ENCODE peak calls at places on chromosomes 1 and 21, in five cellular contexts. F, Y, I, M and W are unnamed samples.

GRCh38 chr1:104132386-104132973 is 382.8 kb downstream of the AMY1C start:
- DNase-seq in F (no peak), I (no peak), M (no peak), Y (no peak), W (no peak)

GRCh38 chr1:192600264-192600663 is 24.7 kb downstream of the RGS1 start:
- DNase-seq in Y (no peak), I (no peak), M (no peak), F (no peak), W (no peak)

GRCh38 chr1:113389356-113389952 is 861 bp upstream of the MAGI3 start:
- DNase-seq in M (no peak), Y (no peak), F (no peak), I (no peak), W (no peak)

GRCh38 chr1:53511323-53511932 is 52.2 kb downstream of the DMRTB1 start:
- DNase-seq in I (no peak), Y (no peak), F (no peak), M (peak), W (no peak)

GRCh38 chr1:206467915-206468314 is 2.4 kb upstream of the IKBKE start:
- DNase-seq in M (peak), Y (no peak), I (peak), F (no peak), W (peak)

GRCh38 chr1:52360595-52360968 is 5.4 kb downstream of the CC2D1B start:
- DNase-seq in I (no peak), F (no peak), Y (no peak), M (peak), W (no peak)

GRCh38 chr21:42146251-42146805 is 72.6 kb upstream of the ABCG1 start:
- DNase-seq in Y (no peak), I (no peak), F (no peak), M (no peak), W (no peak)

GRCh38 chr1:174160109-174160473 is 771 bp downstream of the RABGAP1L start:
- DNase-seq in I (peak), F (no peak), Y (no peak), M (peak), W (peak)

GRCh38 chr1:198255783-198256182 is 99.0 kb downstream of the NEK7 start:
- DNase-seq in F (no peak), Y (no peak), M (no peak), I (no peak), W (no peak)

GRCh38 chr1:206772228-206773002 is at the start of gene IL10:
- DNase-seq in I (no peak), F (no peak), Y (no peak), M (no peak), W (no peak)

GRCh38 chr1:89974701-89975470 is 20.0 kb upstream of the ZNF326 start:
- DNase-seq in Y (no peak), M (peak), I (no peak), F (peak), W (no peak)

DNA sequence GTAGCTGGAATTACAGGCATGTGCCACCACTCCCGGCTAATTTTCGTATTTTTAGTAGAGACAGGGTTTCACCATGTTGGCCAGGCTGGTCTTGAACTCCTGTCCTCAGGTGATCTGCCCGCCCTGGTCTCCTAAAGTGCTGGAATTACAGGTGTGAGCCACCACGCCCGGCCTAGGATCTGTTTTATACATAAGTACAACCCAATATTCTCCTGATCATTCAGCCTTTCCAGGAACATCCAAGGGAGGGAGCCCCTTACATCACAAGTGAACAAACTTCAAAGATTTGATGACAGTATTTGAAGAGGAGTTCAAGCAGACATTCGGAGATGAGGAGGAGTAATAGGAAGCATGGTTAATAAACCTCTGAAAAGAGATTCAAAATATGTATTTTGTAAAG is 54.9 kb upstream of the RAB3GAP2 start:
- DNase-seq in F (no peak), M (no peak), I (no peak), Y (no peak), W (no peak)
- TF ChIP-seq CTCF in F (no peak), M (no peak), I (no peak), Y (no peak), W (no peak)

DNA sequence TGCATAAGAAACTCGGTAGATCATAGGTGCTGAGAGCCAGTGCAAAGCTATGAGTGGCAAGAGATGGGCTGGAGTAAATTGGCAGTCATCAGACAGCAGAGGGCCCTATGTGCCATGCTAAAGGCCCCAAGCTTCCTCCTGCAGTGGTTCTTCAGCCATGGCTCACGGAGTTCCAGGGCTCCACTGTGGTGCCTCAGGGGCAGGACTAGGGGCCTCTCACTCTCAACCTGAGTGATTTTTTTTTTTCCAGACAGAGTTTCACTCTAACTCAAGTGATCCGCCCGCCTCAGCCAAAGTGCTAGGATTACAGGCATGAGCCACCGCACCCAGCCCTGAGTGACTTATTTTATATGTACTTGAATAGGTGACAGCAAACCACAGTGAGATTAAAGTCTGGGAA is 10.4 kb upstream of the GJA8 start:
- DNase-seq in Y (no peak), F (no peak), I (no peak), M (no peak), W (no peak)
- TF ChIP-seq CTCF in Y (peak), F (no peak), I (peak), M (no peak), W (no peak)

GRCh38 chr1:225692517-225692879 is 39.6 kb upstream of the ENAH start:
- DNase-seq in I (no peak), M (no peak), Y (no peak), F (no peak), W (no peak)

GRCh38 chr1:225691861-225692516 is 39.1 kb upstream of the ENAH start:
- DNase-seq in M (no peak), F (no peak), I (peak), Y (no peak), W (no peak)

GRCh38 chr1:225688345-225688744 is 35.4 kb upstream of the ENAH start:
- DNase-seq in I (no peak), F (no peak), M (no peak), Y (no peak), W (no peak)

GRCh38 chr1:225691377-225691776 is 38.5 kb upstream of the ENAH start:
- DNase-seq in F (no peak), I (peak), Y (no peak), M (peak), W (no peak)

DNA sequence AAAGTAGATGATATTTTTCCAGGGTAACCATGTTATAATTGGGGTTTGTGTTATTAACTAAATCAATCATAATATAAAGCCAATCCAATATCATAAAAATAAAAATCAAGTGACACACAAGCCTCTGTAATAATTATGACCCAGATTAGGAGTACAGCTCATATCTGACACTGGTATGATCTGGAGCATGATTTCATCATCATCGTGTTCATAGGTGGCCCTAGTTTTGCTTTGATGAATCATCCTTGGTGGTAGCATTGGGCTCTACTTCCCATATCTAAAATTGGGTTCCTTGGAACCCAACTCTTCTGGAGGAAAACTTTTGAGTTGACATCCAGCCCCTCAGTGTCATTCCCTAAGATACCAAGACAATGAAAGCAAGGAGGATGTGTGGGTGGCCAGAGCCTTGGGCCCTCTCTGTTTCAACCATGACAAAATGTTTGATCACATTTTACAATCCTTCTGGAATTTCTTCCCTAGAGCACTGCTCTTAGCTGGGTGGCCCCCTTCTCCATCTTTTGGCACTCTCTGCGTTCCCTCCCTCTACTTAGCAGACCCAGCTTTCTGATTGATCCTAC is 37.0 kb upstream of the ENAH start:
- DNase-seq in M (no peak), F (no peak), I (peak), Y (no peak), W (no peak)
- TF ChIP-seq CTCF in M (no peak), F (no peak), I (no peak), Y (no peak), W (no peak)

DNA sequence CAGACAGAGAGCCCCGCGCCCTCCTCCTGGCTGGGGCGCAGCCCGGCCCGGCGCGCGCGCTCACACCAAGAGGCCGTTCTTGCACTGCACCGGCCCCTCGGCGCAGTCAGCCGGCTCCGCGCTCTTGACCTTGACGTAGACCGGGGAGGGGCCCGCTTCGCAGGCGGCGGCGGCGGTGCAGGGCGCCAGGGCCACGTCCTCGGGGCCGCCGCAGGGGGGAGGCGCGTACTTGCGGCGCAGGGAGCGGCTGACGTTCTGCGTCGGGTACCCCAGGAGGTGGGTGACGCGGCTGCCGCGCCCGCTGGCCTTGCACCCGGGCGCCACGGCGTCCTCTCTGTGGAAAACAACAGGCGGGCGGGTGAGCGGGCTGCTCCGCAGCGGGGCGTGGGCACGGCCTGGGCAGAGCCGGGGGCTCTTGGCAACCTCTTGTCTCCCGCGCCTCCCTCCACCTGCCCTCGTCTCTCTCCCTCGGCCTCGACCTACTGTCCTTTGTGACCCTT is 7.7 kb downstream of the VSIG8 start:
- DNase-seq in M (peak), F (peak), I (peak), Y (no peak), W (peak)
- TF ChIP-seq CTCF in M (no peak), F (no peak), I (no peak), Y (no peak), W (no peak)

DNA sequence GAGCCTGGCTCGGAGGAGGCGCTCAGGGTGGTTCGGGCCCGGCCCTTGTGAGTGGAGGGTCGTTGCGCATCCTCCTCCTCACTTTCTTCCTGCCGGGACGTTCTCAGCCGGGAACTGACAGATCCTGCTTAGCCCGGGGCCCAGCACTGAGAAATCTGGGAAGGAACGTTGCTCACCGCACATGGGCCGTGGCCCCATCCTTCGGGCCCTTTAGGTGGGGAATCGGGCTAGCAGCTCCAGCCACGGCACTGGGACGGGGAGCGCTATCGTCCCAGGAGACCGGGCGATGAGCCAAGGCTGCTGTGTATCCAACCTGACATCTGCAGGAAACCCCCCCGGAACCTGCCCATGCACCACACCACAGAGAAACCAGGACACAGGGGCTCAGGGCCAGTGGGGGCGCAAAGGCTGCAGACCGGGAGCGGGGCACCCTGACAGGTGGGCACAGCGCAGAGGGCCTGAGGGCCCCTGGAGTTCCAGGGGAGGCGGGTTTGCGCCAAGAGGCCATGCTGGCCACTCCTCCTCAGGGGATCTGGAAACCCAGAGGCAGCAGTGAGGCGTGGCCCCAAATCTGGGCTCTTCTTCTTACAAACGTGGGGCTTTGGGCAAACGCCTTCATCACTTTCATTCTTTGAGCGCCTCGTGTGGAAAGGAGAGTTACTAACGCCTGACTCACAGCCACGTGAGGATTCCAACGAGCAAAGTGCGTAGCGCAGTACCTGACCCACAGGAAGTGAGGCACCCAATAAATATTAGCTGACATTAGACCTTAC is at the start of gene SH2D5:
- DNase-seq in Y (peak), F (peak), I (peak), M (peak), W (peak)
- TF ChIP-seq CTCF in Y (peak), F (peak), I (peak), M (peak), W (no peak)

DNA sequence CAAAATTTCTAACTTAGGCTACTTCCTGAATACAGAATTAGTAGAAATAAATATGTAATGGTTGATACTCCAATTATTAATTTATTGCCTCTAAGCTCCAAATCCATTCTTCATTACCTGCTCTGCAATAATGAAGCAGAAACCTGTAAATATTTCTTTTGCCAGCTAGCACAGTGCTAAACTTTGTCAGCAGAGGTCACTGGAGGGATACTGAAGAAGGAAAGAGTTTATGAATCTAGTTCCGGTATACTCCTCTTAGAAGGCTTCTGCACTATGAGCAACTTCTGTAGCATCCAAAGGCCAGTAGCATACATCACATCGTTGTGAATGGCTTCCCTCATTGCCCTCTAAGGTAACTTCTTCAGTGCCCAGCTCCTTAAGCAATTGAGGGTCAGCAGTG is 81.0 kb upstream of the LHX8 start:
- DNase-seq in M (no peak), I (no peak), F (no peak), Y (no peak), W (no peak)
- TF ChIP-seq CTCF in M (no peak), I (no peak), F (peak), Y (no peak), W (no peak)

GRCh38 chr21:45306832-45307571 is 19.3 kb upstream of the POFUT2 start:
- DNase-seq in F (no peak), M (peak), I (peak), Y (no peak), W (no peak)

GRCh38 chr21:45305831-45306230 is 18.1 kb upstream of the POFUT2 start:
- DNase-seq in Y (no peak), F (no peak), I (peak), M (no peak), W (no peak)

GRCh38 chr21:45308211-45309068 is 20.7 kb upstream of the POFUT2 start:
- DNase-seq in I (peak), Y (no peak), F (no peak), M (peak), W (no peak)

GRCh38 chr21:45304945-45305344 is 17.2 kb upstream of the POFUT2 start:
- DNase-seq in M (no peak), F (no peak), Y (no peak), I (no peak), W (no peak)

GRCh38 chr21:45306453-45306831 is 18.7 kb upstream of the POFUT2 start:
- DNase-seq in Y (no peak), M (no peak), I (no peak), F (no peak), W (no peak)
- TF ChIP-seq CTCF in Y (no peak), M (no peak), I (peak), F (no peak), W (no peak)

DNA sequence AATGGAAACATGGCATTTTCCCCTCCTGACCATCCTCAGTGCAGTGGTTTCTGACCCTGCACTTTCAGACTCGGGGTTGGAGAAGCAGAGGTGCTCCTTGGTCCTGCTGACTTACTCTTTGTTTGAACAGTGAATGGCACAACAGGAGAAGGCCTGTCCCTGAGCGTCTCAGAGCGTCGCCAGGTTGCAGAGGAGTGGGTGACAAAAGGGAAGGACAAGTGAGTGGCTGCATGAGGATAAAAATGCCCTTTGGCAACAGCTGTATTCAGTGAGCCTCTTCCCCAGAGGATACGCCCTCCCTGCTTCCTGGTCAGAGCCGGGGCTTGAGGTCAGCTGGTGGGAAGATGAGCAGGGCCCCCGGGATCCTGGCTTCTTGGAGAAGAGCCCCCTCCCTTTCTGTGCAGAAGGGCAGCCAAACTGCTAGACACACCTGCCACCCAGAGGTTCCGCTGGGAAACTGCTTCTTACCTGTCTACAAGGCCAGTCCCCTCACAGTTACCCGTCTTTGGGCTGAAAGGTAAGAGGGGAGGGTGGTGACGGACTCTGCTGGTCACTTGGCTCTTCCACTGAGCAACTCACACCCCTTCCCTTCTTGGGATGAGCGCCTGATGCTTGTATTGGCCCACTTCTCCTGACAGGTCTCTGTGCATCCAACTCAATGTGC is 16.6 kb downstream of the NPL start:
- DNase-seq in F (no peak), Y (no peak), I (no peak), M (no peak), W (no peak)
- TF ChIP-seq CTCF in F (no peak), Y (no peak), I (no peak), M (no peak), W (no peak)

DNA sequence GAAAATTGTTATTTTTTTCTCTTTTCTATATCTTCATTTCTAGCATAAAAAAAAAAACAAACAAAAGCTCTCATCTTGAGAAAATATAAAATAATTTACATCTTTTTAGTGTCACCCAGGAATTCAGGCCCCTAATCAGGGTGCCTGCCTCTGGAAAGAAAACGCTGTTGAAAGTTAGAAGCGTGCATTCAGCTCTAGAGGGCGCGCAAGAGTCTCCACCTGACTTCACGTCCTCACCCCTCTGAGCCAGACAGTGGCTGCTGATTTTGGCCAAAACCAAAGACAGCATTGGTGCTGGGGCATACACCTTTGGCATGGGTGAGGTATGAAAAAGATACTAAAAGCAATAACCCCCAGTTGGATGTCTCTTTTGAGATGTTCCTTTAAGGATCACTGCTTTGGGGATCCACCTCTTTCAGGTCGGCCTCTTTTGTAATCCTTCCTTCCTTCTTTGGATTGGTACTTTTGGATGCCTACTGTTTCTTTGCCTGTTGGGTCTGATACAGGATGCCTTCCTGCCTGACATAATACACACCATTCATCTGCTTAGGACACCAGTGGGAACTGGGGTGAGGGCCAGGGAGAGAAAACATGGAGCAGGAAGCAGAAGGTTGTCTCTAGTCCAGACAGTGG is 77.6 kb upstream of the CHRM3 start:
- DNase-seq in F (no peak), I (peak), Y (no peak), M (no peak), W (no peak)
- TF ChIP-seq CTCF in F (peak), I (peak), Y (peak), M (no peak), W (no peak)